ENCODE peak calls at places on chromosomes 12 and 14, in eight cellular contexts. One of them, this sample, is unnamed.

GRCh38 chr14:90671835-90672234 is 144.4 kb downstream of the TTC7B start:
- DNase-seq in heart left ventricle: no peak
- DNase-seq in transverse colon: no peak
- DNase-seq in endodermal cell: no peak
- DNase-seq in psoas muscle: peak
- DNase-seq in A549: no peak
- DNase-seq in tibial nerve: no peak
- DNase-seq in AG04450: no peak
- DNase-seq in this sample: no peak

GRCh38 chr12:75921687-75922289 is 109.8 kb downstream of the PHLDA1 start:
- DNase-seq in heart left ventricle: no peak
- DNase-seq in transverse colon: peak
- DNase-seq in endodermal cell: no peak
- DNase-seq in psoas muscle: no peak
- DNase-seq in A549: no peak
- DNase-seq in tibial nerve: no peak
- DNase-seq in AG04450: no peak
- DNase-seq in this sample: no peak

GRCh38 chr12:46788247-46788887 is 37.4 kb downstream of the SLC38A4 start:
- DNase-seq in heart left ventricle: no peak
- DNase-seq in transverse colon: no peak
- DNase-seq in endodermal cell: no peak
- DNase-seq in psoas muscle: no peak
- DNase-seq in A549: no peak
- DNase-seq in tibial nerve: no peak
- DNase-seq in AG04450: no peak
- DNase-seq in this sample: no peak

GRCh38 chr12:12327802-12328201 is 22.2 kb downstream of the MANSC1 start:
- DNase-seq in heart left ventricle: no peak
- DNase-seq in transverse colon: no peak
- DNase-seq in endodermal cell: no peak
- DNase-seq in psoas muscle: no peak
- DNase-seq in A549: peak
- DNase-seq in tibial nerve: peak
- DNase-seq in AG04450: no peak
- DNase-seq in this sample: no peak

GRCh38 chr14:102320033-102320660 is 601 bp downstream of the ZNF839 start:
- DNase-seq in heart left ventricle: peak
- DNase-seq in transverse colon: peak
- DNase-seq in endodermal cell: peak
- DNase-seq in psoas muscle: peak
- DNase-seq in A549: peak
- DNase-seq in tibial nerve: peak
- DNase-seq in AG04450: no peak
- DNase-seq in this sample: no peak

GRCh38 chr14:89128616-89129015 is 288.4 kb downstream of the FOXN3 start:
- DNase-seq in heart left ventricle: no peak
- DNase-seq in transverse colon: no peak
- DNase-seq in endodermal cell: no peak
- DNase-seq in psoas muscle: no peak
- DNase-seq in A549: no peak
- DNase-seq in tibial nerve: no peak
- DNase-seq in AG04450: no peak
- DNase-seq in this sample: no peak

GRCh38 chr14:36362648-36363047 is 42.2 kb upstream of the MBIP start:
- DNase-seq in heart left ventricle: no peak
- DNase-seq in transverse colon: no peak
- DNase-seq in endodermal cell: no peak
- DNase-seq in psoas muscle: no peak
- DNase-seq in A549: no peak
- DNase-seq in tibial nerve: no peak
- DNase-seq in AG04450: no peak
- DNase-seq in this sample: no peak

GRCh38 chr12:68767191-68767590 is 21.2 kb downstream of the SLC35E3 start:
- DNase-seq in heart left ventricle: no peak
- DNase-seq in transverse colon: no peak
- DNase-seq in endodermal cell: no peak
- DNase-seq in psoas muscle: no peak
- DNase-seq in A549: no peak
- DNase-seq in tibial nerve: no peak
- DNase-seq in AG04450: no peak
- DNase-seq in this sample: no peak

GRCh38 chr14:77376380-77376770 is 519 bp downstream of the TMED8 start:
- DNase-seq in heart left ventricle: peak
- DNase-seq in transverse colon: peak
- DNase-seq in endodermal cell: peak
- DNase-seq in psoas muscle: peak
- DNase-seq in A549: peak
- DNase-seq in tibial nerve: peak
- DNase-seq in AG04450: no peak
- DNase-seq in this sample: peak

GRCh38 chr12:89384050-89384749 is 31.9 kb upstream of the DUSP6 start:
- DNase-seq in heart left ventricle: peak
- DNase-seq in transverse colon: peak
- DNase-seq in endodermal cell: peak
- DNase-seq in psoas muscle: no peak
- DNase-seq in A549: no peak
- DNase-seq in tibial nerve: peak
- DNase-seq in AG04450: peak
- DNase-seq in this sample: peak

GRCh38 chr12:130715996-130716917 is at the start of gene RIMBP2:
- DNase-seq in heart left ventricle: no peak
- DNase-seq in transverse colon: no peak
- DNase-seq in endodermal cell: peak
- DNase-seq in psoas muscle: no peak
- DNase-seq in A549: no peak
- DNase-seq in tibial nerve: no peak
- DNase-seq in AG04450: no peak
- DNase-seq in this sample: peak
- H3K4me3 ChIP-seq in heart left ventricle: peak
- H3K4me3 ChIP-seq in transverse colon: peak
- H3K4me3 ChIP-seq in endodermal cell: peak
- H3K4me3 ChIP-seq in psoas muscle: peak
- H3K4me3 ChIP-seq in A549: peak
- H3K4me3 ChIP-seq in tibial nerve: no peak
- H3K4me3 ChIP-seq in AG04450: no peak
- H3K4me3 ChIP-seq in this sample: peak

GRCh38 chr14:49853158-49853477 is 530 bp upstream of the NEMF start:
- DNase-seq in heart left ventricle: no peak
- DNase-seq in transverse colon: no peak
- DNase-seq in endodermal cell: no peak
- DNase-seq in psoas muscle: no peak
- DNase-seq in A549: no peak
- DNase-seq in tibial nerve: no peak
- DNase-seq in AG04450: no peak
- DNase-seq in this sample: no peak
- TF ChIP-seq CTCF in heart left ventricle: peak
- TF ChIP-seq CTCF in transverse colon: no peak
- TF ChIP-seq CTCF in endodermal cell: no peak
- TF ChIP-seq CTCF in psoas muscle: no peak
- TF ChIP-seq CTCF in A549: no peak
- TF ChIP-seq CTCF in tibial nerve: no peak
- TF ChIP-seq CTCF in AG04450: no peak
- TF ChIP-seq CTCF in this sample: no peak

DNA sequence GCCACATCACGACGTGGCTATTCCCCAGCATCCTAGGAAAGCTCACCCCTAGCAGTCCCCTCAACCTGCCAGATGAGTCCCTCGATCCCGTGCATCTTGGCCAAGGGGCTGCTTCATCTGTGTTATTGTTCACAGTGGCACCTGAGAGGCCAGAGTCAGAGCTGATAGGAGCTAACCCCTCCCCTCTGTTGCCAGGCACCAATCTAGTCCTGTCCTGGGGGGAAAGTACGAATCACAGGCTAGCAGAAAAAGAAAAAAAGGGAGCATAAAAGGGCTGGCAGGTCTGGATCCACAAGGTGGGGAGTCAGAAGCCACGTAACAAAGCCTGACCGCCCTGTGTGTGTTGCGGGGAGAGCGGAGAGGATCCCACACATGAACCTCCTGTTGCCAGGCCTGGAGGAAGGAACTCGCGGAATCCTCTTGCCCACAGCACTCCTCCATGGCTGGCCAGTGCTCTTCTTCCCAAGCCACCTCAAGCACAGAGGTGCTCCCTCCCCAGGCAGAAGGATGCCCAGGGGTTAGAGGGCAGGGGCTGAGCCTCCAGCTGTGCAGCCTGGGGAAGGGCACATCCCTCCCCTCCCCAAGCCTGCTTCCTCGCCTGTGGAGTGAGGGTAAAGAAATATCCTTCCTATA is 91.8 kb downstream of the ITPK1 start:
- DNase-seq in heart left ventricle: no peak
- DNase-seq in transverse colon: no peak
- DNase-seq in endodermal cell: no peak
- DNase-seq in psoas muscle: peak
- DNase-seq in A549: no peak
- DNase-seq in tibial nerve: no peak
- DNase-seq in AG04450: no peak
- DNase-seq in this sample: no peak
- H3K27ac ChIP-seq in heart left ventricle: no peak
- H3K27ac ChIP-seq in transverse colon: no peak
- H3K27ac ChIP-seq in endodermal cell: no peak
- H3K27ac ChIP-seq in psoas muscle: no peak
- H3K27ac ChIP-seq in A549: no peak
- H3K27ac ChIP-seq in tibial nerve: peak
- H3K27ac ChIP-seq in AG04450: no peak
- H3K27ac ChIP-seq in this sample: peak

GRCh38 chr14:49982082-49982481 is 89.2 kb downstream of the ARF6 start:
- DNase-seq in heart left ventricle: no peak
- DNase-seq in transverse colon: no peak
- DNase-seq in endodermal cell: no peak
- DNase-seq in psoas muscle: no peak
- DNase-seq in A549: no peak
- DNase-seq in tibial nerve: no peak
- DNase-seq in AG04450: no peak
- DNase-seq in this sample: no peak
- H3K4me3 ChIP-seq in heart left ventricle: peak
- H3K4me3 ChIP-seq in transverse colon: no peak
- H3K4me3 ChIP-seq in endodermal cell: no peak
- H3K4me3 ChIP-seq in psoas muscle: no peak
- H3K4me3 ChIP-seq in A549: no peak
- H3K4me3 ChIP-seq in tibial nerve: no peak
- H3K4me3 ChIP-seq in AG04450: no peak
- H3K4me3 ChIP-seq in this sample: no peak

GRCh38 chr14:106662947-106663346 is 1136.6 kb downstream of the TMEM121 start:
- DNase-seq in heart left ventricle: no peak
- DNase-seq in transverse colon: no peak
- DNase-seq in endodermal cell: no peak
- DNase-seq in psoas muscle: no peak
- DNase-seq in A549: no peak
- DNase-seq in tibial nerve: no peak
- DNase-seq in AG04450: no peak
- DNase-seq in this sample: no peak

GRCh38 chr14:106652494-106652893 is 1126.1 kb downstream of the TMEM121 start:
- DNase-seq in heart left ventricle: no peak
- DNase-seq in transverse colon: no peak
- DNase-seq in endodermal cell: no peak
- DNase-seq in psoas muscle: no peak
- DNase-seq in A549: no peak
- DNase-seq in tibial nerve: no peak
- DNase-seq in AG04450: no peak
- DNase-seq in this sample: no peak

DNA sequence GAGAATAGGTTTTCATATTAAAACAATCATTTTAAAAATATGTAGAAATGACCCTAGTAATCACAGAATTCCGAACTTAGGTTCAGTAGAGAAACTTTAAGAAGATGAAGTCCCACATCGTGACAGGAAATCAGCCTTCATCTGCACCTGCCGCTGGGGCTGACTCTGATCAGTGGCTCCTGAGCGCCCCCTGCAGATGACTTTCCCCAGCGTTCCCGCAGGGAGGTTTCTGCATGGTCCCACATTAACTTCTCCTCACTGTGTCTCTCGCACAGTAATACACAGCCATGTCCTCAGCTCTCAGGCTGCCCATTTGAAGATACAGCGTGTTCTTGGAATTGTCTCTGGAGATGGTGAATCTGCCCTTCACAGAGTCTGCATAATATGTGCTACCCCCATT is 1131.1 kb downstream of the TMEM121 start:
- DNase-seq in heart left ventricle: no peak
- DNase-seq in transverse colon: peak
- DNase-seq in endodermal cell: no peak
- DNase-seq in psoas muscle: no peak
- DNase-seq in A549: no peak
- DNase-seq in tibial nerve: no peak
- DNase-seq in AG04450: no peak
- DNase-seq in this sample: no peak
- TF ChIP-seq CTCF in heart left ventricle: no peak
- TF ChIP-seq CTCF in transverse colon: no peak
- TF ChIP-seq CTCF in endodermal cell: no peak
- TF ChIP-seq CTCF in psoas muscle: no peak
- TF ChIP-seq CTCF in A549: no peak
- TF ChIP-seq CTCF in tibial nerve: no peak
- TF ChIP-seq CTCF in AG04450: no peak
- TF ChIP-seq CTCF in this sample: no peak

GRCh38 chr12:57617942-57618341 is 6.7 kb downstream of the ARHGEF25 start:
- DNase-seq in heart left ventricle: peak
- DNase-seq in transverse colon: no peak
- DNase-seq in endodermal cell: no peak
- DNase-seq in psoas muscle: no peak
- DNase-seq in A549: no peak
- DNase-seq in tibial nerve: no peak
- DNase-seq in AG04450: no peak
- DNase-seq in this sample: no peak
- H3K27ac ChIP-seq in heart left ventricle: peak
- H3K27ac ChIP-seq in transverse colon: no peak
- H3K27ac ChIP-seq in endodermal cell: no peak
- H3K27ac ChIP-seq in psoas muscle: no peak
- H3K27ac ChIP-seq in A549: no peak
- H3K27ac ChIP-seq in tibial nerve: no peak
- H3K27ac ChIP-seq in AG04450: no peak
- H3K27ac ChIP-seq in this sample: no peak

GRCh38 chr14:71932229-71932951 is at the start of gene RGS6:
- DNase-seq in heart left ventricle: peak
- DNase-seq in transverse colon: peak
- DNase-seq in endodermal cell: peak
- DNase-seq in psoas muscle: no peak
- DNase-seq in A549: no peak
- DNase-seq in tibial nerve: no peak
- DNase-seq in AG04450: no peak
- DNase-seq in this sample: no peak
- H3K4me3 ChIP-seq in heart left ventricle: peak
- H3K4me3 ChIP-seq in transverse colon: peak
- H3K4me3 ChIP-seq in endodermal cell: peak
- H3K4me3 ChIP-seq in psoas muscle: peak
- H3K4me3 ChIP-seq in A549: peak
- H3K4me3 ChIP-seq in tibial nerve: peak
- H3K4me3 ChIP-seq in AG04450: no peak
- H3K4me3 ChIP-seq in this sample: peak

DNA sequence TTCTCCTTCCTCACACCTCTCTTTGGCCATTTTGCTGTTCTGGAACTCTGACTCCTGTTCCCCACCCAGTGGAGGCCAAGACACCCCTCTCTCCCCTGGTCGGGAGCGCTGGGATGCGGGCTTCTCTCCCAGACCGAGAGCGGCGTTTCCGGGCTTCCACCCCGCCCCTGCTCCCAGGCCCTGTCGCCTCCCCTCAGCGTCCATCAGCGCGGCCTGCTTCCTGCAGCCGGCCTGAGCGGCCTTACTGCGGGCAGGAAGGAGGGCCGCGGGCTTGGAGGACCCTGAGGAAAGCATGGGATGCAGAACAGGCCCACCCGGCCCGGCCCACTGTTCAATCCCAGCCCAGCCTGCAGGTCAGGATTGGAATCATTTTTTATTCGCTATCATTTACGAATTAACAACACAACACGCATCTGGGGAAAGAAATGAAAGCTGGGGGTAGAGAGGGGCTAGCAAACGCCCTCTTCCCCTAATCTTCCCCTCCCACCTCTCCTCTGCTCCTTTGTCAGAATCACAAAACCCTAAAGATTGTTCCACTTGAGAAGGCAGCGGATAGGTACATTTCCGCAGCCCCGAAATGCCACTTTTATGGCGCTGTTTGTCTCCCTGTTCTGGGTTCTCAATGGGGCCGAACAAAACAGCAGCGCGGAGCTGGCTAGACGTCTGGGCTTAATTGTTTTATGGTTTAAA is 3.8 kb upstream of the HOXC8 start:
- DNase-seq in heart left ventricle: no peak
- DNase-seq in transverse colon: no peak
- DNase-seq in endodermal cell: peak
- DNase-seq in psoas muscle: peak
- DNase-seq in A549: no peak
- DNase-seq in tibial nerve: no peak
- DNase-seq in AG04450: no peak
- DNase-seq in this sample: no peak
- TF ChIP-seq CTCF in heart left ventricle: no peak
- TF ChIP-seq CTCF in transverse colon: no peak
- TF ChIP-seq CTCF in endodermal cell: no peak
- TF ChIP-seq CTCF in psoas muscle: no peak
- TF ChIP-seq CTCF in A549: no peak
- TF ChIP-seq CTCF in tibial nerve: no peak
- TF ChIP-seq CTCF in AG04450: no peak
- TF ChIP-seq CTCF in this sample: no peak